ENCODE peak calls at places on chromosomes 11 and 22, in seven cellular contexts. R is H9, S is sigmoid colon, J is psoas muscle, I is AG04450, D is upper lobe of left lung, X is heart right ventricle. T is an unnamed sample. For H3K27me3, the result is how much of the 10 kb centered on the place peaks cover.

GRCh38 chr22:36453855-36454378 is 27.5 kb downstream of the TXN2 start:
- DNase-seq in J (no peak), I (no peak), X (no peak), S (no peak), R (no peak), D (no peak), T (no peak)

GRCh38 chr11:61700221-61700620 is 20.0 kb downstream of the DAGLA start:
- DNase-seq in J (no peak), I (no peak), D (peak), S (no peak), R (peak), X (no peak), T (no peak)

GRCh38 chr11:134728186-134728585 is 316.1 kb upstream of the B3GAT1 start:
- DNase-seq in X (no peak), R (no peak), S (no peak), I (no peak), J (no peak), D (no peak), T (no peak)

GRCh38 chr11:122180435-122180834 is 64.4 kb upstream of the BLID start:
- DNase-seq in X (no peak), J (peak), S (no peak), D (no peak), I (peak), R (no peak), T (no peak)

GRCh38 chr11:3132831-3133455 is 32.2 kb downstream of the OSBPL5 start:
- DNase-seq in S (peak), J (no peak), I (no peak), D (no peak), R (no peak), X (no peak), T (no peak)

GRCh38 chr11:31875861-31876625 is 64.9 kb upstream of the PAX6 start:
- DNase-seq in R (peak), S (no peak), X (no peak), J (no peak), D (no peak), I (no peak), T (no peak)

GRCh38 chr11:78020248-78020647 is 2.8 kb downstream of the KCTD14 start:
- DNase-seq in S (no peak), I (no peak), D (no peak), X (no peak), J (no peak), R (no peak), T (no peak)

GRCh38 chr11:61701298-61701993 is 21.3 kb downstream of the DAGLA start:
- DNase-seq in R (peak), X (no peak), D (no peak), I (no peak), J (no peak), S (no peak), T (peak)

GRCh38 chr11:75345455-75346224 is 5.8 kb downstream of the ARRB1 start:
- DNase-seq in S (no peak), I (no peak), J (no peak), X (no peak), R (no peak), D (no peak), T (no peak)

GRCh38 chr11:24496728-24497396 is at the start of gene LUZP2:
- DNase-seq in I (no peak), S (no peak), X (peak), D (no peak), J (peak), R (peak), T (peak)

GRCh38 chr22:30880181-30880601 is 88.4 kb downstream of the MORC2 start:
- DNase-seq in D (no peak), I (no peak), R (no peak), J (no peak), S (no peak), X (peak), T (no peak)

GRCh38 chr11:10272132-10272531 is 21.9 kb downstream of the SBF2 start:
- DNase-seq in X (no peak), R (no peak), J (no peak), S (no peak), I (no peak), D (no peak), T (no peak)

GRCh38 chr11:1157341-1157644 is 460 bp upstream of the MUC5AC start:
- DNase-seq in S (no peak), I (no peak), D (no peak), X (no peak), R (no peak), J (no peak), T (no peak)

GRCh38 chr22:37911273-37911672 is 5.2 kb downstream of the MICALL1 start:
- DNase-seq in R (no peak), D (no peak), J (no peak), X (no peak), I (no peak), S (no peak), T (no peak)

GRCh38 chr22:37910863-37911262 is 4.8 kb downstream of the MICALL1 start:
- DNase-seq in X (no peak), I (no peak), R (no peak), J (no peak), D (no peak), S (peak), T (peak)

GRCh38 chr22:37912171-37912570 is 6.1 kb downstream of the MICALL1 start:
- DNase-seq in J (no peak), D (no peak), R (no peak), I (no peak), X (no peak), S (no peak), T (no peak)

GRCh38 chr22:37913233-37913721 is 7.2 kb downstream of the MICALL1 start:
- DNase-seq in R (no peak), J (no peak), D (no peak), S (no peak), X (no peak), I (no peak), T (no peak)

GRCh38 chr22:37911697-37912096 is 5.6 kb downstream of the MICALL1 start:
- DNase-seq in D (no peak), I (no peak), R (no peak), X (no peak), J (no peak), S (no peak), T (no peak)
- H3K27ac ChIP-seq in D (no peak), I (no peak), R (no peak), X (no peak), J (no peak), S (peak), T (no peak)

DNA sequence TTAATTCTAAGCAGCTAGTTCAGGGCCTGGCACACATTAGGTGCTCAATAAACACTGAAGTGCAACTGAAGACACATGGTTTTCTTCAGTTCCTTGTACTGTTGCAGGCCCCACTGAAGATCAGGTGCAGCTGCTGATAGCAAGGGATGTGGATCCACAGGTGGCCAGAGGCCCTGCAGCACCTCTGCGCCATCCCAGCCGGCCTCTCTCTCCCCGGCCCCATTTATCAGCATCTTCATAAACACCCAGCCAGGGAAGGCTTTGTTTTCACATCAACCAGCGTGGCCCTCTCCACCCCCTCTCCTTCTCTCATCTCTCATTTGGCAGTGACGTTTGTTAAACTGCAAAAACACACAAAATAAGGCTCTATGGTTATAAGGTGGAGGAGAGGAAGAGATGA is 528.8 kb downstream of the BUD13 start:
- DNase-seq in S (no peak), J (no peak), X (no peak), D (no peak), I (no peak), R (no peak), T (no peak)
- H3K27me3 ChIP-seq in S (under half), J (under half), X (under half), D (under half), I (under half), R (under half), T (under half)

DNA sequence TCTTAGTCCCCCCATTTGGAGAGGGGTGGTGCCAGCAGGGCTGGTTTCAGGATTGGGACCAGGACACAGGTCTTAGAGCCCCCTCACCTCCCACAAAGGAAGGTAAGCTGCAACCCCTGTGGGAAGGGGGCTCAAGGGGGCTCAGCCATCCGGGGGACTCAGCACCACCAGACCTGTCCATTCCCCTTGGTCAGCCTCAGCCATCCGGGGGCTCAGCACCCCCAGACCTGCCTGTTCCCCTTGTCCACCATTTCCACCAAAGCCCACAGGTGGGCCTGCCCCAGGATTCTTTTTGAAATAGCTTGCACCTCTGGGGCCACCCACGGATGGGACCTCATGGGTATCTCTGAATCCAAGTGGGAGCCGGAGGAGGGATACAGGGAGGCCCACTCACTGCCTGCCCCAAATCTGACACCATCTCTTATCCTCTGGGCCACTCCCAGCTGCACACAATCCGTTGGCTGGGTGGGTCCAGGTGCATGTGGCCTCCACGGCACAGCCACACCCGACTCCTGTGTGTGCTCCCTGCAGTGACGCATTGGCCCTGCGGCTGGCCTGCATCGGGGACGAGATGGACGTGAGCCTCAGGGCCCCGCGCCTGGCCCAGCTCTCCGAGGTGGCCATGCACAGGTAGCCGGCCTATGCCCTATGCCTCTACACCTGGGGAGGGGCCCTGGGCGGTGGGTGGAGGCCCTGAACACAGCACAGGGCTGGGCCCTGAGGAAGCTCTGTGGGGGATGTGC is 15.9 kb downstream of the MCAT start:
- DNase-seq in S (no peak), X (no peak), I (no peak), R (no peak), J (no peak), D (no peak), T (no peak)
- H3K27ac ChIP-seq in S (no peak), X (no peak), I (peak), R (no peak), J (no peak), D (no peak), T (no peak)

GRCh38 chr22:20959578-20960461 is 7.2 kb upstream of the AIFM3 start:
- DNase-seq in D (no peak), S (no peak), R (no peak), I (no peak), X (no peak), J (no peak), T (no peak)
- H3K27me3 ChIP-seq in D (under half), S (under half), R (under half), I (under half), X (under half), J (under half), T (under half)

GRCh38 chr22:32619614-32620426 is 145.2 kb downstream of the FBXO7 start:
- DNase-seq in I (no peak), D (no peak), X (peak), R (no peak), S (peak), J (peak), T (no peak)

GRCh38 chr22:32615874-32616564 is 141.4 kb downstream of the FBXO7 start:
- DNase-seq in R (peak), J (no peak), I (no peak), X (no peak), S (no peak), D (no peak), T (no peak)

GRCh38 chr22:32618461-32619140 is 144.0 kb downstream of the FBXO7 start:
- DNase-seq in I (no peak), S (peak), X (no peak), J (peak), R (no peak), D (no peak), T (no peak)

GRCh38 chr22:32617883-32618282 is 143.3 kb downstream of the FBXO7 start:
- DNase-seq in S (no peak), R (no peak), X (no peak), D (no peak), J (no peak), I (no peak), T (no peak)

DNA sequence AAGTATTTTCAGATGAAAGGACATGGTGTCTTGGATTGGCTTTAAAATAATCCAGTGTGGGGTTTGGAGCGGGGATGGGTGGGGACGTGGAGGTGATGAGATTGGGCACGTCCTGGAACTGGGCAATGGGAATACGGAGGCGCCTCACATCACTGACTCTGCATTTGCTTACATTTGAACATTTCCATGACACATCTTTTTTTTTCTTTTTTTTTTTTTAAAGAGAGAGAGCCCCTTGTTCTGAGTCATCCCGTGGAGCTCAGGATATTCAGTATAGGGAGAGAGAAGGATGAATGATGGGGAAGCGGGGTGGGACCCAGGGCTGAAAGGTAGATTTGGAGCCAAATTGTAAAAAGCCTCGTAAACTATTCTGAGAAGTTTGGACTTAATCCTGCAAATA is 142.7 kb downstream of the FBXO7 start:
- DNase-seq in R (no peak), X (no peak), J (no peak), S (no peak), D (no peak), I (no peak), T (no peak)
- H3K27ac ChIP-seq in R (no peak), X (peak), J (peak), S (peak), D (peak), I (no peak), T (no peak)

GRCh38 chr22:47388778-47389177 is 626.3 kb downstream of the TBC1D22A start:
- DNase-seq in R (no peak), X (no peak), D (no peak), S (peak), J (no peak), I (no peak), T (no peak)

GRCh38 chr22:47390026-47390970 is 627.8 kb downstream of the TBC1D22A start:
- DNase-seq in S (peak), D (no peak), R (no peak), I (no peak), X (no peak), J (no peak), T (no peak)

GRCh38 chr22:47391169-47392053 is 629.0 kb downstream of the TBC1D22A start:
- DNase-seq in S (peak), R (no peak), I (no peak), J (no peak), X (no peak), D (no peak), T (no peak)

GRCh38 chr22:47388331-47388730 is 625.9 kb downstream of the TBC1D22A start:
- DNase-seq in I (no peak), R (no peak), S (peak), J (no peak), D (no peak), X (no peak), T (no peak)

DNA sequence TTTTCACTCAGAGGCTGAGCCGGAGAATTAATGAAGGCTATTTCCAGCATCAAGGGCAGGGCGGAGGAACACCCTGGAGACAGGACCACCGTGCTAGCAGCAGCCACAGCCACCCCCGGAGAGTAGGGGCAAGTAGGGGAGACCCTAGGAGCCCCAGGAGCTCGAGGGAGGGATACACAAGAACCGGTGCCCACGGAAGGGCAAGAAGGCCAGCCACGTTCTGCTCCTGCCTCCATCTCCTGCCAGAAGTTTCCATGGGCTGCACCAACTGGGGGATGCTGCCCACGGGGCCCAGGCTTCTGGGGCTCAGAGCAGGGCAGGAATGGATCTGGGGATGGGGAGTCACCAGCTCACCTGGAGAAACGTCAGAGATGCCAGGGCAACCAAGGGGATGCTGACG is 626.8 kb downstream of the TBC1D22A start:
- DNase-seq in J (no peak), R (no peak), D (no peak), I (no peak), X (no peak), S (peak), T (no peak)
- H3K27me3 ChIP-seq in J (under half), R (under half), D (under half), I (under half), X (under half), S (under half), T (under half)

T was measured in WERI-Rb-1.